ENCODE peak calls at places on chromosomes 2 and 18, in eight cellular contexts. V is HepG2; L is cardiac muscle cell; R is colonic mucosa; X is CD8-positive, alpha-beta memory T cell; D is left lung; F is psoas muscle; S is upper lobe of right lung. I is an unnamed sample. For H3K4me1 and H3K36me3, the result is how much of the 10 kb centered on the place peaks cover.

GRCh38 chr2:10208736-10209135 is 86.2 kb downstream of the RRM2 start:
- DNase-seq in V (no peak), L (no peak), R (no peak), X (no peak), D (no peak), F (no peak), S (no peak), I (no peak)

GRCh38 chr18:58991127-58991798 is 126.6 kb downstream of the ZNF532 start:
- DNase-seq in V (no peak), L (no peak), R (no peak), X (no peak), D (no peak), F (no peak), S (no peak), I (no peak)

GRCh38 chr2:144508162-144508765 is 11.7 kb downstream of the ZEB2 start:
- DNase-seq in V (no peak), L (no peak), R (no peak), X (no peak), D (peak), F (no peak), S (no peak), I (no peak)

GRCh38 chr2:105385703-105386540 is 12.9 kb downstream of the FHL2 start:
- DNase-seq in V (peak), L (no peak), R (peak), X (no peak), D (no peak), F (no peak), S (no peak), I (no peak)

GRCh38 chr18:59024829-59025228 is 114.9 kb upstream of the SEC11C start:
- DNase-seq in V (no peak), L (no peak), R (no peak), X (no peak), D (no peak), F (no peak), S (no peak), I (no peak)

GRCh38 chr2:42047488-42048317 is at the start of gene PKDCC:
- DNase-seq in V (peak), L (peak), R (peak), X (no peak), D (peak), F (peak), S (peak), I (peak)

GRCh38 chr18:8501044-8501443 is 108.2 kb upstream of the RAB12 start:
- DNase-seq in V (no peak), L (peak), R (no peak), X (no peak), D (no peak), F (no peak), S (no peak), I (no peak)

GRCh38 chr2:168431301-168432024 is 24.6 kb upstream of the CERS6 start:
- DNase-seq in V (no peak), L (no peak), R (no peak), X (no peak), D (no peak), F (no peak), S (no peak), I (no peak)

GRCh38 chr2:142140434-142140845 is 9.6 kb upstream of the LRP1B start:
- DNase-seq in V (peak), L (peak), R (no peak), X (no peak), D (no peak), F (no peak), S (no peak), I (no peak)

GRCh38 chr2:138485019-138485418 is 16.6 kb upstream of the SPOPL start:
- DNase-seq in V (no peak), L (no peak), R (no peak), X (no peak), D (no peak), F (no peak), S (no peak), I (no peak)

GRCh38 chr2:393711-394696 is 106.1 kb upstream of the ALKAL2 start:
- DNase-seq in V (no peak), L (no peak), R (no peak), X (peak), D (no peak), F (no peak), S (peak), I (no peak)

GRCh38 chr2:170817999-170818293 is 1.3 kb downstream of the GAD1 start:
- DNase-seq in V (no peak), L (no peak), R (no peak), X (no peak), D (no peak), F (no peak), S (no peak), I (no peak)

DNA sequence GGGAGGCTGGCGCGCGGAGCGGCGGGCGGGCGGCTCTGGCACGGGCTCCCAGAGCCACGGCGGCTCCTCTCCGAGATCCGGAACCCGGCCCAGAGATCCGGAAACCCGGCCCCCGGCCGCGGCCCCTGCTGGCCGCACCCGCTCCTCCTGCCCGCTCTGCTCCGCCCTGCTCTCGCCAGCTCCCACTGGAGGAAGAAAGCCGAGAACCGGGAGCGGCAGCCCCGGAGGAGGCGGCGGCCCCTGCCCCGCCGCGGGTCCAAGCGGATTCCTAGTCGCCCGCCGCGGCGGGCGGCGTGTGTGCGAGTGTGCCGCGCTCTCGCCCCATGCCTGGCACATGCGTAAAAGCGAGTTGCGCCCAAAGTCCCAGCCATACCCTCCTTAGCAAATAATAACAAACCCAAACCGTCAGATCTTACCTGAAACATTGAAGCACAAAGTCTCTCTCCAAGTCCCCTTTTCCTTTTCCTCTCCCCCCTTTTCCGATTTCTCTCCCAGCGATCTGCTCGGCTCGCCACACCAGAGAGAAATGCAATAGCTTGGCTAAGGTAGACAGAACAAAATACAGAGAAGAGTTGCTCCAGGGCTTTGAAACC is 108.7 kb upstream of the KCTD1 start:
- DNase-seq in V (peak), L (peak), R (peak), X (no peak), D (peak), F (peak), S (peak), I (peak)
- H3K4me1 ChIP-seq in V (under half), L (under half), R (under half), X (under half), D (under half), F (under half), S (under half), I (under half)

GRCh38 chr2:11602563-11603182 is 67.3 kb downstream of the NTSR2 start:
- DNase-seq in V (no peak), L (no peak), R (no peak), X (no peak), D (no peak), F (no peak), S (no peak), I (no peak)
- H3K36me3 ChIP-seq in V (half or more), L (half or more), R (under half), X (under half), D (under half), F (under half), S (under half), I (under half)

GRCh38 chr2:98478861-98479770 is 34.5 kb downstream of the INPP4A start:
- DNase-seq in V (no peak), L (no peak), R (no peak), X (peak), D (no peak), F (no peak), S (no peak), I (no peak)
- H3K4me1 ChIP-seq in V (under half), L (under half), R (under half), X (half or more), D (half or more), F (under half), S (half or more), I (half or more)

GRCh38 chr2:110657721-110658305 is 20.1 kb downstream of the BUB1 start:
- DNase-seq in V (no peak), L (no peak), R (peak), X (no peak), D (no peak), F (no peak), S (no peak), I (peak)
- H3K36me3 ChIP-seq in V (half or more), L (under half), R (under half), X (under half), D (under half), F (under half), S (under half), I (under half)

GRCh38 chr2:106623424-106623823 is 136.3 kb downstream of the CD8B2 start:
- DNase-seq in V (no peak), L (no peak), R (no peak), X (no peak), D (no peak), F (no peak), S (no peak), I (no peak)

GRCh38 chr2:106631281-106631680 is 144.1 kb downstream of the CD8B2 start:
- DNase-seq in V (no peak), L (no peak), R (no peak), X (no peak), D (no peak), F (no peak), S (no peak), I (no peak)

GRCh38 chr2:106624787-106625369 is 137.7 kb downstream of the CD8B2 start:
- DNase-seq in V (no peak), L (no peak), R (no peak), X (no peak), D (no peak), F (no peak), S (no peak), I (no peak)

GRCh38 chr2:106628377-106628776 is 141.2 kb downstream of the CD8B2 start:
- DNase-seq in V (no peak), L (no peak), R (no peak), X (no peak), D (no peak), F (no peak), S (no peak), I (no peak)
- H3K4me1 ChIP-seq in V (under half), L (under half), R (under half), X (under half), D (under half), F (under half), S (under half), I (under half)

GRCh38 chr2:216117566-216117965 is 8.4 kb downstream of the XRCC5 start:
- DNase-seq in V (no peak), L (no peak), R (no peak), X (no peak), D (no peak), F (no peak), S (no peak), I (no peak)

GRCh38 chr2:216114476-216115223 is 5.5 kb downstream of the XRCC5 start:
- DNase-seq in V (peak), L (peak), R (peak), X (peak), D (peak), F (peak), S (peak), I (peak)

GRCh38 chr2:216115224-216115582 is 6.1 kb downstream of the XRCC5 start:
- DNase-seq in V (no peak), L (no peak), R (no peak), X (no peak), D (no peak), F (no peak), S (no peak), I (no peak)

GRCh38 chr2:216118474-216118873 is 9.3 kb downstream of the XRCC5 start:
- DNase-seq in V (no peak), L (no peak), R (no peak), X (no peak), D (no peak), F (no peak), S (no peak), I (no peak)

GRCh38 chr2:216116418-216116817 is 7.3 kb downstream of the XRCC5 start:
- DNase-seq in V (no peak), L (no peak), R (no peak), X (no peak), D (no peak), F (no peak), S (no peak), I (no peak)
- H3K36me3 ChIP-seq in V (half or more), L (half or more), R (under half), X (half or more), D (half or more), F (under half), S (half or more), I (under half)

I was measured in Peyer's patch.